ENCODE peak calls at places on chromosomes 12 and 14, in seven cellular contexts. One of them, this sample, is unnamed.

GRCh38 chr14:73784988-73785313 is 66.7 kb upstream of the PTGR2 start:
- DNase-seq in GM23338: no peak
- DNase-seq in MM.1S: no peak
- DNase-seq in keratinocyte: no peak
- DNase-seq in fibroblast of lung: no peak
- DNase-seq in mammary epithelial cell: no peak
- DNase-seq in hepatocyte: no peak
- DNase-seq in this sample: no peak

GRCh38 chr14:94575730-94576585 is 5.3 kb upstream of the SERPINA5 start:
- DNase-seq in fibroblast of lung: no peak
- DNase-seq in mammary epithelial cell: peak; percentile 29
- DNase-seq in MM.1S: no peak
- DNase-seq in GM23338: no peak
- DNase-seq in hepatocyte: no peak
- DNase-seq in keratinocyte: no peak
- DNase-seq in this sample: peak; percentile 61

GRCh38 chr12:64894827-64895475 is 70.5 kb downstream of the TBC1D30 start:
- DNase-seq in fibroblast of lung: peak; percentile 18
- DNase-seq in mammary epithelial cell: no peak
- DNase-seq in GM23338: no peak
- DNase-seq in MM.1S: no peak
- DNase-seq in hepatocyte: no peak
- DNase-seq in keratinocyte: no peak
- DNase-seq in this sample: peak; percentile 64

GRCh38 chr12:3827301-3828000 is 45.7 kb downstream of the PARP11 start:
- DNase-seq in hepatocyte: no peak
- DNase-seq in keratinocyte: no peak
- DNase-seq in mammary epithelial cell: no peak
- DNase-seq in fibroblast of lung: no peak
- DNase-seq in MM.1S: no peak
- DNase-seq in GM23338: no peak
- DNase-seq in this sample: no peak

GRCh38 chr14:78178071-78178470 is 7.9 kb downstream of the NRXN3 start:
- DNase-seq in hepatocyte: no peak
- DNase-seq in mammary epithelial cell: no peak
- DNase-seq in keratinocyte: no peak
- DNase-seq in fibroblast of lung: no peak
- DNase-seq in GM23338: no peak
- DNase-seq in MM.1S: no peak
- DNase-seq in this sample: no peak

GRCh38 chr14:76647699-76648298 is 113.5 kb upstream of the VASH1 start:
- DNase-seq in MM.1S: peak; percentile 36
- DNase-seq in keratinocyte: no peak
- DNase-seq in GM23338: peak; percentile 90
- DNase-seq in hepatocyte: peak; percentile 84
- DNase-seq in fibroblast of lung: peak; percentile 64
- DNase-seq in mammary epithelial cell: peak; percentile 44
- DNase-seq in this sample: peak; percentile 81

GRCh38 chr12:68495666-68496065 is 115.0 kb upstream of the RAP1B start:
- DNase-seq in mammary epithelial cell: no peak
- DNase-seq in GM23338: no peak
- DNase-seq in keratinocyte: no peak
- DNase-seq in MM.1S: no peak
- DNase-seq in fibroblast of lung: peak; percentile 18
- DNase-seq in hepatocyte: peak; percentile 14
- DNase-seq in this sample: peak; percentile 64

GRCh38 chr14:91501348-91501747 is 8.8 kb downstream of the PPP4R3A start:
- DNase-seq in hepatocyte: no peak
- DNase-seq in keratinocyte: no peak
- DNase-seq in mammary epithelial cell: no peak
- DNase-seq in fibroblast of lung: no peak
- DNase-seq in GM23338: no peak
- DNase-seq in MM.1S: no peak
- DNase-seq in this sample: no peak

GRCh38 chr12:84912191-84913142 is at the start of gene SLC6A15:
- DNase-seq in hepatocyte: peak; percentile 85
- DNase-seq in keratinocyte: no peak
- DNase-seq in MM.1S: peak; percentile 79
- DNase-seq in GM23338: peak; percentile 87
- DNase-seq in mammary epithelial cell: peak; percentile 88
- DNase-seq in fibroblast of lung: peak; percentile 93
- DNase-seq in this sample: peak; percentile 93

GRCh38 chr14:77058082-77058481 is 29.6 kb upstream of the IRF2BPL start:
- DNase-seq in fibroblast of lung: no peak
- DNase-seq in MM.1S: no peak
- DNase-seq in hepatocyte: no peak
- DNase-seq in mammary epithelial cell: no peak
- DNase-seq in GM23338: no peak
- DNase-seq in keratinocyte: no peak
- DNase-seq in this sample: no peak

GRCh38 chr14:85336817-85337216 is 193.1 kb upstream of the FLRT2 start:
- DNase-seq in mammary epithelial cell: no peak
- DNase-seq in hepatocyte: no peak
- DNase-seq in keratinocyte: no peak
- DNase-seq in GM23338: no peak
- DNase-seq in MM.1S: no peak
- DNase-seq in fibroblast of lung: no peak
- DNase-seq in this sample: peak; percentile 20

GRCh38 chr14:35285168-35285990 is 6.8 kb upstream of the PSMA6 start:
- DNase-seq in keratinocyte: no peak
- DNase-seq in mammary epithelial cell: peak; percentile 18
- DNase-seq in MM.1S: peak; percentile 61
- DNase-seq in hepatocyte: no peak
- DNase-seq in fibroblast of lung: no peak
- DNase-seq in GM23338: no peak
- DNase-seq in this sample: peak; percentile 30

GRCh38 chr12:22700126-22700525 is 75.2 kb downstream of the ETNK1 start:
- DNase-seq in GM23338: no peak
- DNase-seq in hepatocyte: peak; percentile 26
- DNase-seq in MM.1S: no peak
- DNase-seq in keratinocyte: no peak
- DNase-seq in fibroblast of lung: no peak
- DNase-seq in mammary epithelial cell: no peak
- DNase-seq in this sample: peak; percentile 25

GRCh38 chr14:29643415-29644206 is 284.0 kb downstream of the PRKD1 start:
- DNase-seq in GM23338: peak; percentile 8
- DNase-seq in fibroblast of lung: peak; percentile 69
- DNase-seq in keratinocyte: no peak
- DNase-seq in mammary epithelial cell: peak; percentile 16
- DNase-seq in MM.1S: no peak
- DNase-seq in hepatocyte: no peak
- DNase-seq in this sample: peak; percentile 53

GRCh38 chr12:75820848-75821578 is 210.6 kb downstream of the PHLDA1 start:
- DNase-seq in keratinocyte: peak; percentile 66
- DNase-seq in MM.1S: no peak
- DNase-seq in GM23338: no peak
- DNase-seq in mammary epithelial cell: peak; percentile 79
- DNase-seq in hepatocyte: no peak
- DNase-seq in fibroblast of lung: peak; percentile 100
- DNase-seq in this sample: peak; percentile 97

GRCh38 chr12:96171905-96172304 is 22.3 kb upstream of the ELK3 start:
- DNase-seq in MM.1S: no peak
- DNase-seq in hepatocyte: no peak
- DNase-seq in GM23338: no peak
- DNase-seq in mammary epithelial cell: no peak
- DNase-seq in fibroblast of lung: no peak
- DNase-seq in keratinocyte: no peak
- DNase-seq in this sample: no peak

GRCh38 chr12:120262852-120263724 is 2.4 kb downstream of the PXN start:
- DNase-seq in mammary epithelial cell: no peak
- DNase-seq in GM23338: no peak
- DNase-seq in keratinocyte: no peak
- DNase-seq in hepatocyte: no peak
- DNase-seq in fibroblast of lung: no peak
- DNase-seq in MM.1S: no peak
- DNase-seq in this sample: peak; percentile 56

GRCh38 chr12:29616664-29617409 is 119.4 kb upstream of the OVCH1 start:
- DNase-seq in MM.1S: no peak
- DNase-seq in hepatocyte: no peak
- DNase-seq in mammary epithelial cell: peak; percentile 92
- DNase-seq in GM23338: no peak
- DNase-seq in keratinocyte: peak; percentile 38
- DNase-seq in fibroblast of lung: peak; percentile 86
- DNase-seq in this sample: peak; percentile 93

GRCh38 chr14:64763801-64764511 is 59.7 kb downstream of the PLEKHG3 start:
- DNase-seq in fibroblast of lung: peak; percentile 26
- DNase-seq in GM23338: peak; percentile 46
- DNase-seq in hepatocyte: peak; percentile 40
- DNase-seq in mammary epithelial cell: no peak
- DNase-seq in keratinocyte: no peak
- DNase-seq in MM.1S: no peak
- DNase-seq in this sample: peak; percentile 74

GRCh38 chr12:62288328-62288727 is 28.1 kb downstream of the USP15 start:
- DNase-seq in GM23338: no peak
- DNase-seq in hepatocyte: no peak
- DNase-seq in MM.1S: no peak
- DNase-seq in mammary epithelial cell: no peak
- DNase-seq in keratinocyte: no peak
- DNase-seq in fibroblast of lung: no peak
- DNase-seq in this sample: no peak

GRCh38 chr12:124273630-124274029 is 21.3 kb upstream of the RFLNA start:
- DNase-seq in fibroblast of lung: peak; percentile 19
- DNase-seq in mammary epithelial cell: peak; percentile 77
- DNase-seq in MM.1S: no peak
- DNase-seq in GM23338: peak; percentile 77
- DNase-seq in hepatocyte: peak; percentile 67
- DNase-seq in keratinocyte: peak; percentile 50
- DNase-seq in this sample: peak; percentile 50

GRCh38 chr12:93300611-93301021 is 77.1 kb upstream of the NUDT4 start:
- DNase-seq in keratinocyte: no peak
- DNase-seq in hepatocyte: peak; percentile 24
- DNase-seq in GM23338: no peak
- DNase-seq in MM.1S: no peak
- DNase-seq in fibroblast of lung: no peak
- DNase-seq in mammary epithelial cell: no peak
- DNase-seq in this sample: no peak

GRCh38 chr12:46921048-46921753 is 95.4 kb upstream of the SLC38A4 start:
- DNase-seq in fibroblast of lung: peak; percentile 72
- DNase-seq in MM.1S: no peak
- DNase-seq in GM23338: no peak
- DNase-seq in hepatocyte: no peak
- DNase-seq in keratinocyte: no peak
- DNase-seq in mammary epithelial cell: peak; percentile 70
- DNase-seq in this sample: peak; percentile 81

GRCh38 chr12:27499377-27499776 is 24.6 kb upstream of the PPFIBP1 start:
- DNase-seq in GM23338: no peak
- DNase-seq in keratinocyte: no peak
- DNase-seq in MM.1S: no peak
- DNase-seq in fibroblast of lung: no peak
- DNase-seq in hepatocyte: no peak
- DNase-seq in mammary epithelial cell: no peak
- DNase-seq in this sample: no peak
- H3K4me2 ChIP-seq in GM23338: no peak overlapping the region
- H3K4me2 ChIP-seq in keratinocyte: no peak overlapping the region
- H3K4me2 ChIP-seq in MM.1S: no peak overlapping the region
- H3K4me2 ChIP-seq in fibroblast of lung: no peak overlapping the region
- H3K4me2 ChIP-seq in hepatocyte: no peak overlapping the region
- H3K4me2 ChIP-seq in mammary epithelial cell: no peak overlapping the region
- H3K4me2 ChIP-seq in this sample: no peak overlapping the region

DNA sequence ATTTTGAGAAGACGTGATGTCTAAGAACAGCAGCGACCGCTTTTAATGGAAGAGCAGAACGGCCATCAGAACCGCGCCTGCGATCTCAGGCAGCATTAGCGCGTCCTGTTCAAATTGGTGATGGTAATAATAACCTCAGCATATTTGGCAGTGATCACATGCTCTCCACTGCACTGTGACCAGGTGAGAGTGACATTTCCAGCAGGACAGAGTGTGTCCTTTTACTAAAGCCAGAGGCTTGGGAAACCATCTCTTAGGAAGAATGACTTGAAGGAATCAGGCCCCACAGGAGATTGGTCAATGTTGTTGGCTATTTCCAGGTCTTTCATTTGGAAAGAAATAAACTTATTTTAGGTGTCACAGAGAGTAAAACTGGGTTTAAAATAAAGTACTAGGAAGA is 51.4 kb upstream of the FBXO21 start:
- DNase-seq in keratinocyte: no peak
- DNase-seq in GM23338: no peak
- DNase-seq in fibroblast of lung: no peak
- DNase-seq in hepatocyte: no peak
- DNase-seq in MM.1S: no peak
- DNase-seq in mammary epithelial cell: no peak
- DNase-seq in this sample: no peak
- H3K27me3 ChIP-seq in keratinocyte: no peaks in the 10 kb centered on the region
- H3K27me3 ChIP-seq in GM23338: no peaks in the 10 kb centered on the region
- H3K27me3 ChIP-seq in fibroblast of lung: no peaks in the 10 kb centered on the region
- H3K27me3 ChIP-seq in hepatocyte: peaks cover 8% of the 10 kb centered on the region
- H3K27me3 ChIP-seq in MM.1S: no peaks in the 10 kb centered on the region
- H3K27me3 ChIP-seq in mammary epithelial cell: no peaks in the 10 kb centered on the region
- H3K27me3 ChIP-seq in this sample: peaks cover 10% of the 10 kb centered on the region

GRCh38 chr12:49331360-49332222 is 5.4 kb downstream of the C1QL4 start:
- DNase-seq in hepatocyte: peak; percentile 88
- DNase-seq in MM.1S: no peak
- DNase-seq in keratinocyte: no peak
- DNase-seq in fibroblast of lung: peak; percentile 83
- DNase-seq in mammary epithelial cell: peak; percentile 37
- DNase-seq in GM23338: peak; percentile 81
- DNase-seq in this sample: peak; percentile 85

GRCh38 chr12:49334226-49334625 is 2.8 kb downstream of the C1QL4 start:
- DNase-seq in keratinocyte: no peak
- DNase-seq in MM.1S: no peak
- DNase-seq in GM23338: no peak
- DNase-seq in fibroblast of lung: no peak
- DNase-seq in hepatocyte: no peak
- DNase-seq in mammary epithelial cell: no peak
- DNase-seq in this sample: no peak

GRCh38 chr12:49334681-49335080 is 2.3 kb downstream of the C1QL4 start:
- DNase-seq in GM23338: no peak
- DNase-seq in mammary epithelial cell: no peak
- DNase-seq in hepatocyte: no peak
- DNase-seq in fibroblast of lung: no peak
- DNase-seq in keratinocyte: no peak
- DNase-seq in MM.1S: no peak
- DNase-seq in this sample: no peak

GRCh38 chr12:49332441-49332861 is 4.5 kb downstream of the C1QL4 start:
- DNase-seq in fibroblast of lung: no peak
- DNase-seq in GM23338: peak; percentile 43
- DNase-seq in MM.1S: no peak
- DNase-seq in hepatocyte: peak; percentile 8
- DNase-seq in keratinocyte: no peak
- DNase-seq in mammary epithelial cell: no peak
- DNase-seq in this sample: no peak

GRCh38 chr12:49332891-49333371 is 4.1 kb downstream of the C1QL4 start:
- DNase-seq in hepatocyte: peak; percentile 3
- DNase-seq in keratinocyte: no peak
- DNase-seq in GM23338: peak; percentile 49
- DNase-seq in mammary epithelial cell: no peak
- DNase-seq in MM.1S: no peak
- DNase-seq in fibroblast of lung: no peak
- DNase-seq in this sample: no peak
- TF ChIP-seq EZH2 in hepatocyte: no peak
- TF ChIP-seq EZH2 in keratinocyte: no peak
- TF ChIP-seq EZH2 in GM23338: no peak
- TF ChIP-seq EZH2 in mammary epithelial cell: no peak
- TF ChIP-seq EZH2 in MM.1S: no peak
- TF ChIP-seq EZH2 in fibroblast of lung: no peak
- TF ChIP-seq EZH2 in this sample: no peak

DNA sequence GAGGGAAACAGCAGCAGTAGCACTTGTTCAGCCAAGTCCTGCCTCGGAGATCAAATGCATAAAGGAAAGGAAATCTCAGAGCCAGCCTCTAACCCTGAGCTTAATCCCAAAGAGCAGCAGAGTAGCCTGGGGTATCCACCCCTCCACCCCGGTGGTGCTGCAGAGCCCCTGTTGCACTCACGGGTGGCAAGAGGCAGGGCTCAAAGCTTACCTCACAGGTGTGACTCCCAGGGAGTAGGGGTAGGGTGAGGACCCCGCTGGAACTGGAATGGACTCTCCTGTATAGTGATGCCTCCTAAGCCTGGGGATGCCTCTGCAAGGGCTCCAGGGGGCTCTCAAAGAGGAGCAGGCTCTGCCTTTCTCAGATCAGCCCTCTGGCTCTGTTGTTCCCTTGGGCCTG is 211.1 kb downstream of the CACNA1C start:
- DNase-seq in fibroblast of lung: no peak
- DNase-seq in keratinocyte: no peak
- DNase-seq in mammary epithelial cell: no peak
- DNase-seq in GM23338: no peak
- DNase-seq in hepatocyte: no peak
- DNase-seq in MM.1S: no peak
- DNase-seq in this sample: no peak
- H3K4me2 ChIP-seq in fibroblast of lung: no peak overlapping the region
- H3K4me2 ChIP-seq in keratinocyte: no peak overlapping the region
- H3K4me2 ChIP-seq in mammary epithelial cell: no peak overlapping the region
- H3K4me2 ChIP-seq in GM23338: no peak overlapping the region
- H3K4me2 ChIP-seq in hepatocyte: no peak overlapping the region
- H3K4me2 ChIP-seq in MM.1S: no peak overlapping the region
- H3K4me2 ChIP-seq in this sample: peak overlapping the region; percentile 59